ENCODE peak calls at places on chromosome 20, in seven cellular contexts. One of them, this sample, is unnamed.

GRCh38 chr20:17967595-17968365 is 814 bp downstream of the SNX5 start:
- DNase-seq in body of pancreas: no peak
- DNase-seq in IMR-90: peak
- DNase-seq in breast epithelium: no peak
- DNase-seq in mesenchymal stem cell: peak
- DNase-seq in neuronal stem cell: no peak
- DNase-seq in CD8-positive, alpha-beta T cell: peak
- DNase-seq in this sample: no peak

GRCh38 chr20:29878281-29878741 is 1379.2 kb upstream of the DEFB115 start:
- DNase-seq in neuronal stem cell: no peak
- DNase-seq in mesenchymal stem cell: no peak
- DNase-seq in IMR-90: no peak
- DNase-seq in CD8-positive, alpha-beta T cell: no peak
- DNase-seq in breast epithelium: no peak
- DNase-seq in body of pancreas: peak
- DNase-seq in this sample: no peak

GRCh38 chr20:52217689-52218395 is 26.3 kb upstream of the ZFP64 start:
- DNase-seq in CD8-positive, alpha-beta T cell: no peak
- DNase-seq in mesenchymal stem cell: no peak
- DNase-seq in IMR-90: no peak
- DNase-seq in breast epithelium: no peak
- DNase-seq in neuronal stem cell: no peak
- DNase-seq in body of pancreas: no peak
- DNase-seq in this sample: no peak

GRCh38 chr20:57394087-57395082 is 3.2 kb downstream of the RBM38 start:
- DNase-seq in IMR-90: no peak
- DNase-seq in CD8-positive, alpha-beta T cell: no peak
- DNase-seq in body of pancreas: no peak
- DNase-seq in mesenchymal stem cell: no peak
- DNase-seq in neuronal stem cell: no peak
- DNase-seq in breast epithelium: no peak
- DNase-seq in this sample: no peak

GRCh38 chr20:17343631-17344447 is 117.0 kb downstream of the PCSK2 start:
- DNase-seq in IMR-90: no peak
- DNase-seq in mesenchymal stem cell: no peak
- DNase-seq in neuronal stem cell: no peak
- DNase-seq in body of pancreas: no peak
- DNase-seq in breast epithelium: no peak
- DNase-seq in CD8-positive, alpha-beta T cell: no peak
- DNase-seq in this sample: no peak

GRCh38 chr20:47276251-47276650 is 80.2 kb downstream of the ZMYND8 start:
- DNase-seq in neuronal stem cell: no peak
- DNase-seq in body of pancreas: no peak
- DNase-seq in IMR-90: no peak
- DNase-seq in breast epithelium: no peak
- DNase-seq in mesenchymal stem cell: no peak
- DNase-seq in CD8-positive, alpha-beta T cell: no peak
- DNase-seq in this sample: no peak

GRCh38 chr20:58224974-58225373 is 3.5 kb downstream of the ANKRD60 start:
- DNase-seq in neuronal stem cell: no peak
- DNase-seq in IMR-90: peak
- DNase-seq in mesenchymal stem cell: no peak
- DNase-seq in CD8-positive, alpha-beta T cell: no peak
- DNase-seq in body of pancreas: no peak
- DNase-seq in breast epithelium: no peak
- DNase-seq in this sample: no peak

GRCh38 chr20:17868700-17869231 is 99.8 kb downstream of the SNX5 start:
- DNase-seq in breast epithelium: no peak
- DNase-seq in neuronal stem cell: no peak
- DNase-seq in mesenchymal stem cell: no peak
- DNase-seq in CD8-positive, alpha-beta T cell: no peak
- DNase-seq in IMR-90: no peak
- DNase-seq in body of pancreas: no peak
- DNase-seq in this sample: no peak

GRCh38 chr20:25230177-25230831 is 17.6 kb upstream of the PYGB start:
- DNase-seq in neuronal stem cell: no peak
- DNase-seq in mesenchymal stem cell: no peak
- DNase-seq in breast epithelium: no peak
- DNase-seq in CD8-positive, alpha-beta T cell: no peak
- DNase-seq in body of pancreas: no peak
- DNase-seq in IMR-90: no peak
- DNase-seq in this sample: no peak

GRCh38 chr20:5923493-5923892 is 26.8 kb downstream of the TRMT6 start:
- DNase-seq in CD8-positive, alpha-beta T cell: no peak
- DNase-seq in body of pancreas: no peak
- DNase-seq in breast epithelium: no peak
- DNase-seq in neuronal stem cell: no peak
- DNase-seq in mesenchymal stem cell: no peak
- DNase-seq in IMR-90: no peak
- DNase-seq in this sample: no peak

GRCh38 chr20:53879048-53879684 is 191.2 kb downstream of the BCAS1 start:
- DNase-seq in breast epithelium: no peak
- DNase-seq in neuronal stem cell: no peak
- DNase-seq in mesenchymal stem cell: peak
- DNase-seq in CD8-positive, alpha-beta T cell: no peak
- DNase-seq in body of pancreas: no peak
- DNase-seq in IMR-90: no peak
- DNase-seq in this sample: no peak

GRCh38 chr20:61608275-61609085 is 356.4 kb downstream of the CDH4 start:
- DNase-seq in neuronal stem cell: peak
- DNase-seq in CD8-positive, alpha-beta T cell: no peak
- DNase-seq in mesenchymal stem cell: peak
- DNase-seq in IMR-90: peak
- DNase-seq in body of pancreas: peak
- DNase-seq in breast epithelium: no peak
- DNase-seq in this sample: no peak

GRCh38 chr20:54061106-54061881 is 9.1 kb downstream of the BCAS1 start:
- DNase-seq in neuronal stem cell: no peak
- DNase-seq in CD8-positive, alpha-beta T cell: no peak
- DNase-seq in body of pancreas: no peak
- DNase-seq in breast epithelium: no peak
- DNase-seq in mesenchymal stem cell: peak
- DNase-seq in IMR-90: peak
- DNase-seq in this sample: no peak

GRCh38 chr20:33443512-33444239 is at the start of gene SNTA1:
- DNase-seq in IMR-90: peak
- DNase-seq in breast epithelium: peak
- DNase-seq in mesenchymal stem cell: peak
- DNase-seq in neuronal stem cell: peak
- DNase-seq in CD8-positive, alpha-beta T cell: peak
- DNase-seq in body of pancreas: peak
- DNase-seq in this sample: no peak

GRCh38 chr20:33441142-33441955 is 2.2 kb downstream of the SNTA1 start:
- DNase-seq in IMR-90: no peak
- DNase-seq in breast epithelium: no peak
- DNase-seq in neuronal stem cell: no peak
- DNase-seq in CD8-positive, alpha-beta T cell: no peak
- DNase-seq in mesenchymal stem cell: no peak
- DNase-seq in body of pancreas: peak
- DNase-seq in this sample: no peak

GRCh38 chr20:33444797-33445560 is 1.4 kb upstream of the SNTA1 start:
- DNase-seq in mesenchymal stem cell: no peak
- DNase-seq in body of pancreas: peak
- DNase-seq in IMR-90: no peak
- DNase-seq in breast epithelium: no peak
- DNase-seq in neuronal stem cell: no peak
- DNase-seq in CD8-positive, alpha-beta T cell: no peak
- DNase-seq in this sample: no peak

GRCh38 chr20:33443006-33443511 is 504 bp downstream of the SNTA1 start:
- DNase-seq in IMR-90: no peak
- DNase-seq in mesenchymal stem cell: peak
- DNase-seq in CD8-positive, alpha-beta T cell: peak
- DNase-seq in body of pancreas: peak
- DNase-seq in breast epithelium: no peak
- DNase-seq in neuronal stem cell: no peak
- DNase-seq in this sample: no peak

DNA sequence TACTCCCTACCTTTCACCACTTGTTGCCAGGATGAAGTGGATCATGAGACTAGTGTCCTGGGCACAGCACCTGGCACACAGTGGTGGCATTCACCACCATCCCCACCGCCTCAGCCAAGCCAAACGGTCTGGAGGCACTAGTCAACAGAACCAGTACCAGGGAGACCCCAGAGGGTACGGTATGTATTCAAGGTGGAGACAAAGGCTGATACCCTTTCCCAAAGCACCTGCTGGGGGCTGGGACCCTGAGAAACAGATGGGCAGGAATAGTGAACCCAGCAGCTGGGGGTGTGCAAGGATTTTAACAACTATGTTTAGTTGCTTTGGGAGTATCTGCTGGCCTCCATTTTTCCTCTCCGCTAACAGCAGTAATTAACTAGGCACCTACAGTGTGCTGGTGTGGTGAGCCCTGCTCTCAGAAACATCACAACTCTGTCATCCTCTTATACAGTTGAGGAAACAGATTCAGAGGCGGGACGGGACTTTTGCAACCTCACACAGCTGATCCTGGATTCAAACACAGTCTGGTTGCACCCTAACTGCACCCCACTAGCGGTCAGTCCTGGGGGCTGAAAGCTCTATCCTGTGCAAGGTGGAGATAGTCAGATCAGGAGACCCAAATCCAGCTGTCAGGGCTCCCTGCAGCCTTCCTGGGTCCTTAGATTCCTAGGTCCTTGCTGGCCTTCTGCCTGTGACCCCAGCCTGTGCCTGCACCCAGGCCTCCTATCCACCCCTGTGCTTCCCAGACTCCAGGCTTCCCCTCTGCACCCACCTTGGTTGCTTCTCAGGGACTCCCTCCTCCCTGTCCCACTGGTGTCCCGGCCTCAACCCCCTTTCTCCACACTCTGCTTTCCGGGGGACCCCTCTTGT is 1.2 kb downstream of the SNTA1 start:
- DNase-seq in IMR-90: no peak
- DNase-seq in neuronal stem cell: no peak
- DNase-seq in CD8-positive, alpha-beta T cell: no peak
- DNase-seq in mesenchymal stem cell: no peak
- DNase-seq in body of pancreas: no peak
- DNase-seq in breast epithelium: no peak
- DNase-seq in this sample: no peak
- H3K27ac ChIP-seq in IMR-90: no peak
- H3K27ac ChIP-seq in neuronal stem cell: no peak
- H3K27ac ChIP-seq in CD8-positive, alpha-beta T cell: no peak
- H3K27ac ChIP-seq in mesenchymal stem cell: no peak
- H3K27ac ChIP-seq in body of pancreas: no peak
- H3K27ac ChIP-seq in breast epithelium: peak
- H3K27ac ChIP-seq in this sample: no peak

DNA sequence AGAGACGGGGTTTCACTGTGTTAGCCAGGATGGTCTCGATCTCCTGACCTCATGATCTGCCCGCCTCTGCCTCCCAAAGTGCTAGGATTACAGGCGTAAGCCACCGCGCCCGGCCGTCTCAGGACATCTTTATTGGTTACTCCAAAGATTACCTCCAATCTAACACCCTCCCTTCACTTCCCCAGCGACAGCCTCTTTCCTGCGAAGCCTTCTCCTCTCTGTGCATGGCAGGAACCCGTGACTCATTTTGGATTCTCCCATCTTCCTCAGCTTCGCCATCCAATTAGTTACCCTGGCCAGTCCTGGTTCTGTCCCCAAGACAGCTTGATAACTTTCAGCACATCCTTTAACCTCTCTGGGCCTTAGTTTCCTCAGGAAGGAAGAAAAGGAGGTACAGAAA is 51.3 kb upstream of the TOX2 start:
- DNase-seq in neuronal stem cell: no peak
- DNase-seq in body of pancreas: no peak
- DNase-seq in breast epithelium: no peak
- DNase-seq in mesenchymal stem cell: peak
- DNase-seq in CD8-positive, alpha-beta T cell: no peak
- DNase-seq in IMR-90: no peak
- DNase-seq in this sample: no peak
- H3K27ac ChIP-seq in neuronal stem cell: no peak
- H3K27ac ChIP-seq in body of pancreas: no peak
- H3K27ac ChIP-seq in breast epithelium: no peak
- H3K27ac ChIP-seq in mesenchymal stem cell: no peak
- H3K27ac ChIP-seq in CD8-positive, alpha-beta T cell: no peak
- H3K27ac ChIP-seq in IMR-90: no peak
- H3K27ac ChIP-seq in this sample: no peak

DNA sequence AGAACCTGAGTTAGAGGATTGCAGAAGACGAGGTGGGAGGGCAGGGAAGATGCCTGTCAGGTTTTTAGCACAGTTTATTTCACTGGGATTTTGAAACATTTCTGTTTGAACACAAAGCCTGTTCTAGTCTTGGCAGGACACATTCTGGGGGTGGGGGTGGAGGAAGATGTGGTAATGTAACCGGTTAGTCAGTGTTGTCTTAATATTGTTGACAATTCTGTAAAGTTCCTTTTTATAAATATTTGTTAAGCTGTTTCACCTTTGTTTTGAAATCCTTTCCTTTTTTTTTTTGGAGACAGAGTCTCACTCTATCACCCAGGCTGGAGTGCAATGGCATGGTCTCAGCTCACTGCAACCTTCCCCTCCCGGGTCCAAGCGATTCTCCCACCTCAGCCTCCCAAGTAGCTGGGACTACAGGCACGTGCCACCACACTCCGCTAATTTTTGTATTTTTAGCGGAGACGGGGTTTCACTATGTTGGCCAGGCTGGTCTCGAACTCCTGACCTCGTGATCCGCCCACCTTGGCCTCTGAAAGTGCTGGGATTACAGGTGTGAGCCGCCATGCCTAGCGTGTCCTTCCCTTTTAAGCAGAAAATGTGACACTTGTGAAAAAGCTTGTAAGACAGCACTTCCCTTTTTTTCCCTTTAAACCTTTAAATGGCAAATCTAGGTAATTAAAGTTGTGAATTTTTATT is 20.2 kb downstream of the SLC9A8 start:
- DNase-seq in neuronal stem cell: no peak
- DNase-seq in mesenchymal stem cell: peak
- DNase-seq in breast epithelium: peak
- DNase-seq in IMR-90: peak
- DNase-seq in CD8-positive, alpha-beta T cell: no peak
- DNase-seq in body of pancreas: no peak
- DNase-seq in this sample: no peak
- H3K27ac ChIP-seq in neuronal stem cell: peak
- H3K27ac ChIP-seq in mesenchymal stem cell: no peak
- H3K27ac ChIP-seq in breast epithelium: peak
- H3K27ac ChIP-seq in IMR-90: peak
- H3K27ac ChIP-seq in CD8-positive, alpha-beta T cell: no peak
- H3K27ac ChIP-seq in body of pancreas: peak
- H3K27ac ChIP-seq in this sample: peak

GRCh38 chr20:64224344-64225165 is 31.0 kb upstream of the PCMTD2 start:
- DNase-seq in mesenchymal stem cell: peak
- DNase-seq in CD8-positive, alpha-beta T cell: no peak
- DNase-seq in body of pancreas: no peak
- DNase-seq in IMR-90: peak
- DNase-seq in breast epithelium: no peak
- DNase-seq in neuronal stem cell: no peak
- DNase-seq in this sample: peak
- H3K27ac ChIP-seq in mesenchymal stem cell: peak
- H3K27ac ChIP-seq in CD8-positive, alpha-beta T cell: no peak
- H3K27ac ChIP-seq in body of pancreas: no peak
- H3K27ac ChIP-seq in IMR-90: peak
- H3K27ac ChIP-seq in breast epithelium: no peak
- H3K27ac ChIP-seq in neuronal stem cell: no peak
- H3K27ac ChIP-seq in this sample: peak

DNA sequence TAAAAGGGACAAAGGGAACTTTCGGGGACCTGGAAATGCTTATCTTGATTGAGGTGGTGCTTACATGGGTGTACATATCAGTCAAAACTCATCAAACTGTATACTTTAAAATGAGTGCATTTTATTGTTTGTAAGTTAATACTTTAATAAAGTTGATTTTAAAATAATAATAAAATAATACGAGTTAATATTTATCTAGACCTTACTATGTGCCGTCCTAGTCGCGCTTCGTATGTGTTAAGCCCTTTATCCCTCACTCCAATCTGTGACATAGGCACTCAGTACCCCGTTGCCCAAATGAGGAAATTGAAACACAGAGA is 47.5 kb downstream of the PDYN start:
- DNase-seq in neuronal stem cell: no peak
- DNase-seq in body of pancreas: no peak
- DNase-seq in CD8-positive, alpha-beta T cell: no peak
- DNase-seq in breast epithelium: no peak
- DNase-seq in mesenchymal stem cell: no peak
- DNase-seq in IMR-90: no peak
- DNase-seq in this sample: no peak
- H3K27ac ChIP-seq in neuronal stem cell: no peak
- H3K27ac ChIP-seq in body of pancreas: peak
- H3K27ac ChIP-seq in CD8-positive, alpha-beta T cell: no peak
- H3K27ac ChIP-seq in breast epithelium: no peak
- H3K27ac ChIP-seq in mesenchymal stem cell: no peak
- H3K27ac ChIP-seq in IMR-90: no peak
- H3K27ac ChIP-seq in this sample: no peak

This sample was measured in epithelial cell of prostate.